ENCODE peak calls at places on chromosomes 1 and 21, in four cellular contexts. M is body of pancreas; A is GM12865; V is stimulated activated CD4-positive, alpha-beta T cell treated with anti-CD3 and anti-CD28 coated beads, Interleukin-12 subunit alpha, Interleukin-12 subunit beta, amount 100 ng/mL, for 48 hours. B is an unnamed sample.

GRCh38 chr1:94009304-94009703 is 100.1 kb upstream of the GCLM start:
- DNase-seq in A (no peak), M (no peak), V (no peak), B (no peak)

GRCh38 chr1:71002706-71003105 is 44.9 kb downstream of the PTGER3 start:
- DNase-seq in V (no peak), M (no peak), A (no peak), B (no peak)

GRCh38 chr1:160637821-160638539 is 8.9 kb downstream of the SLAMF1 start:
- DNase-seq in V (no peak), M (no peak), A (peak), B (no peak)

GRCh38 chr21:42746240-42746592 is 92.8 kb downstream of the PDE9A start:
- DNase-seq in M (no peak), V (no peak), A (no peak), B (no peak)

GRCh38 chr1:200468264-200469001 is 58.6 kb upstream of the ZNF281 start:
- DNase-seq in V (no peak), M (no peak), A (no peak), B (no peak)

GRCh38 chr1:28109639-28110038 is 21.2 kb upstream of the EYA3 start:
- DNase-seq in A (no peak), M (no peak), V (no peak), B (no peak)

GRCh38 chr1:22916469-22916817 is 56.2 kb downstream of the LACTBL1 start:
- DNase-seq in A (no peak), M (no peak), V (no peak), B (no peak)

GRCh38 chr1:186945146-186945545 is 116.4 kb downstream of the PLA2G4A start:
- DNase-seq in V (no peak), A (no peak), M (no peak), B (no peak)

GRCh38 chr1:155070721-155071556 is 7.4 kb downstream of the EFNA4 start:
- DNase-seq in A (peak), M (peak), V (no peak), B (peak)

GRCh38 chr1:18936814-18937481 is 19.5 kb downstream of the IFFO2 start:
- DNase-seq in M (no peak), V (no peak), A (no peak), B (peak)

GRCh38 chr1:2274968-2275475 is 46.9 kb downstream of the SKI start:
- DNase-seq in V (no peak), A (no peak), M (no peak), B (no peak)

GRCh38 chr1:165443539-165444289 is 1.2 kb downstream of the RXRG start:
- DNase-seq in V (no peak), A (no peak), M (no peak), B (no peak)

GRCh38 chr1:228170666-228171065 is 5.1 kb downstream of the IBA57 start:
- DNase-seq in M (no peak), A (no peak), V (no peak), B (no peak)

GRCh38 chr1:31621872-31622730 is 4.6 kb downstream of the HCRTR1 start:
- DNase-seq in M (no peak), V (no peak), A (no peak), B (no peak)

GRCh38 chr1:228039006-228039481 is 32.2 kb downstream of the WNT3A start:
- DNase-seq in A (no peak), V (no peak), M (no peak), B (no peak)

GRCh38 chr1:229156819-229157218 is 114.1 kb upstream of the RAB4A start:
- DNase-seq in V (no peak), M (peak), A (no peak), B (peak)

GRCh38 chr1:28668191-28668955 is at the start of gene GMEB1:
- DNase-seq in V (peak), M (peak), A (peak), B (peak)

GRCh38 chr1:155185783-155186265 is 12.2 kb downstream of the TRIM46 start:
- DNase-seq in M (no peak), A (no peak), V (no peak), B (no peak)

GRCh38 chr21:43916691-43917514 is 51.9 kb downstream of the AGPAT3 start:
- DNase-seq in M (no peak), A (peak), V (no peak), B (no peak)

GRCh38 chr1:51255331-51255730 is 19.3 kb downstream of the RNF11 start:
- DNase-seq in M (no peak), V (no peak), A (no peak), B (no peak)

GRCh38 chr21:46295996-46296752 is 10.0 kb downstream of the YBEY start:
- DNase-seq in V (peak), A (no peak), M (peak), B (peak)

GRCh38 chr21:39022901-39023693 is 160.2 kb downstream of the PSMG1 start:
- DNase-seq in V (no peak), A (no peak), M (peak), B (no peak)

GRCh38 chr1:76336951-76337371 is 262.4 kb downstream of the ST6GALNAC3 start:
- DNase-seq in M (peak), A (no peak), V (no peak), B (peak)

GRCh38 chr1:22619252-22619651 is 17.2 kb upstream of the C1QA start:
- DNase-seq in M (no peak), V (no peak), A (no peak), B (no peak)

GRCh38 chr21:33029512-33029921 is 3.8 kb downstream of the OLIG2 start:
- DNase-seq in M (no peak), A (no peak), V (no peak), B (no peak)

GRCh38 chr1:44721521-44722361 is 9.2 kb downstream of the RNU5D-1 start:
- DNase-seq in M (peak), V (peak), A (peak), B (peak)

GRCh38 chr1:16677552-16678423 is 11.0 kb upstream of the RNU1-3 start:
- DNase-seq in M (peak), V (peak), A (peak), B (no peak)

GRCh38 chr21:14712121-14712520 is 166.0 kb upstream of the SAMSN1 start:
- DNase-seq in A (no peak), M (no peak), V (no peak), B (no peak)

GRCh38 chr1:22089134-22089571 is 36.6 kb downstream of the CDC42 start:
- DNase-seq in V (no peak), A (peak), M (no peak), B (no peak)

GRCh38 chr1:93702102-93702827 is 20.6 kb upstream of the BCAR3 start:
- DNase-seq in V (no peak), M (no peak), A (peak), B (no peak)

GRCh38 chr1:110634455-110635281 is 28.5 kb upstream of the KCNA2 start:
- DNase-seq in V (peak), A (peak), M (peak), B (peak)

GRCh38 chr1:158013840-158014520 is 20.5 kb downstream of the KIRREL1 start:
- DNase-seq in A (no peak), M (no peak), V (no peak), B (no peak)

GRCh38 chr1:45526135-45526644 is 4.5 kb upstream of the PRDX1 start:
- DNase-seq in V (no peak), A (no peak), M (no peak), B (peak)

GRCh38 chr1:95035536-95035935 is 37.2 kb downstream of the ALG14 start:
- DNase-seq in V (no peak), A (no peak), M (no peak), B (no peak)

GRCh38 chr1:212977781-212978645 is 27.7 kb downstream of the VASH2 start:
- DNase-seq in V (no peak), M (no peak), A (peak), B (no peak)

GRCh38 chr1:229070168-229070567 is 200.7 kb upstream of the RAB4A start:
- DNase-seq in A (no peak), V (no peak), M (peak), B (peak)

GRCh38 chr1:117810553-117810952 is 118.9 kb downstream of the GDAP2 start:
- DNase-seq in M (no peak), A (no peak), V (no peak), B (no peak)

B was measured in hepatocyte.